ENCODE peak calls at places on chromosomes 16 and 17, in eight cellular contexts. K is ovary, N is esophagus muscularis mucosa, O is HCT116, E is stomach, Q is Peyer's patch, W is body of pancreas, I is adrenal gland. M is an unnamed sample. For H3K4me1, the result is how much of the 10 kb centered on the place peaks cover.

GRCh38 chr16:88737298-88738166 is 31.2 kb downstream of the CTU2 start:
- DNase-seq in K (peak), N (no peak), O (peak), E (peak), Q (peak), W (peak), I (peak), M (peak)

GRCh38 chr17:2070241-2071023 is 15.5 kb downstream of the HIC1 start:
- DNase-seq in K (no peak), N (no peak), O (no peak), E (no peak), Q (no peak), W (peak), I (no peak), M (peak)

GRCh38 chr16:23188911-23189310 is 6.4 kb downstream of the SCNN1G start:
- DNase-seq in K (no peak), N (no peak), O (no peak), E (no peak), Q (no peak), W (no peak), I (no peak), M (no peak)

GRCh38 chr16:4487955-4488481 is 11.8 kb downstream of the HMOX2 start:
- DNase-seq in K (no peak), N (no peak), O (no peak), E (peak), Q (no peak), W (peak), I (peak), M (no peak)

GRCh38 chr17:7627250-7628121 is at the start of gene SAT2:
- DNase-seq in K (peak), N (peak), O (peak), E (peak), Q (peak), W (peak), I (peak), M (peak)

GRCh38 chr17:17886253-17886652 is 49.5 kb upstream of the SREBF1 start:
- DNase-seq in K (no peak), N (no peak), O (no peak), E (no peak), Q (peak), W (no peak), I (no peak), M (peak)

GRCh38 chr16:5769513-5769912 is 671.9 kb upstream of the EEF2KMT start:
- DNase-seq in K (no peak), N (no peak), O (no peak), E (no peak), Q (no peak), W (no peak), I (no peak), M (no peak)

GRCh38 chr16:67892899-67893790 is at the start of gene PSKH1:
- DNase-seq in K (peak), N (peak), O (peak), E (peak), Q (peak), W (peak), I (peak), M (peak)

GRCh38 chr17:73192219-73192893 is 499 bp upstream of the COG1 start:
- DNase-seq in K (peak), N (no peak), O (peak), E (peak), Q (peak), W (peak), I (peak), M (peak)

GRCh38 chr17:31815212-31815611 is 43.8 kb downstream of the COPRS start:
- DNase-seq in K (no peak), N (no peak), O (no peak), E (no peak), Q (no peak), W (no peak), I (no peak), M (no peak)

GRCh38 chr16:21568502-21569189 is 30.7 kb upstream of the METTL9 start:
- DNase-seq in K (no peak), N (no peak), O (no peak), E (peak), Q (peak), W (no peak), I (no peak), M (no peak)

GRCh38 chr16:3906363-3906762 is 25.9 kb upstream of the CREBBP start:
- DNase-seq in K (no peak), N (no peak), O (no peak), E (no peak), Q (no peak), W (no peak), I (no peak), M (no peak)

GRCh38 chr17:43713494-43714162 is 45.0 kb downstream of the SOST start:
- DNase-seq in K (no peak), N (no peak), O (no peak), E (no peak), Q (no peak), W (no peak), I (no peak), M (no peak)

GRCh38 chr16:84739349-84740124 is 39.7 kb downstream of the USP10 start:
- DNase-seq in K (no peak), N (no peak), O (no peak), E (no peak), Q (no peak), W (no peak), I (no peak), M (no peak)

GRCh38 chr17:50361561-50362480 is 11.2 kb downstream of the MRPL27 start:
- DNase-seq in K (peak), N (no peak), O (peak), E (peak), Q (peak), W (peak), I (peak), M (no peak)

GRCh38 chr16:10333321-10334032 is 52.4 kb upstream of the ATF7IP2 start:
- DNase-seq in K (no peak), N (no peak), O (no peak), E (no peak), Q (peak), W (peak), I (no peak), M (no peak)

GRCh38 chr17:66777689-66778225 is 57.2 kb upstream of the CACNG5 start:
- DNase-seq in K (no peak), N (no peak), O (no peak), E (no peak), Q (no peak), W (no peak), I (no peak), M (no peak)

GRCh38 chr17:79834575-79835469 is 4.4 kb downstream of the CBX4 start:
- DNase-seq in K (no peak), N (no peak), O (no peak), E (no peak), Q (no peak), W (no peak), I (no peak), M (no peak)

GRCh38 chr16:71297252-71297651 is 8.1 kb upstream of the CMTR2 start:
- DNase-seq in K (no peak), N (no peak), O (no peak), E (no peak), Q (no peak), W (peak), I (no peak), M (no peak)

GRCh38 chr16:83402969-83403368 is 404.8 kb upstream of the HSBP1 start:
- DNase-seq in K (no peak), N (no peak), O (no peak), E (no peak), Q (no peak), W (no peak), I (no peak), M (no peak)

GRCh38 chr16:23826528-23827244 is 9.1 kb upstream of the PRKCB start:
- DNase-seq in K (no peak), N (no peak), O (no peak), E (no peak), Q (no peak), W (no peak), I (peak), M (no peak)

GRCh38 chr16:59116744-59117143 is 382.6 kb upstream of the GOT2 start:
- DNase-seq in K (no peak), N (no peak), O (no peak), E (no peak), Q (no peak), W (no peak), I (no peak), M (no peak)

GRCh38 chr16:3183445-3184139 is 4.4 kb upstream of the OR1F1 start:
- DNase-seq in K (no peak), N (no peak), O (no peak), E (no peak), Q (no peak), W (no peak), I (no peak), M (no peak)

GRCh38 chr16:85988723-85989313 is 89.9 kb downstream of the IRF8 start:
- DNase-seq in K (no peak), N (no peak), O (no peak), E (no peak), Q (peak), W (no peak), I (no peak), M (no peak)

GRCh38 chr16:3793161-3793576 is 75.8 kb upstream of the TRAP1 start:
- DNase-seq in K (peak), N (no peak), O (no peak), E (no peak), Q (peak), W (no peak), I (no peak), M (no peak)

GRCh38 chr17:18280766-18281165 is 20.3 kb downstream of the MIEF2 start:
- DNase-seq in K (no peak), N (no peak), O (no peak), E (no peak), Q (no peak), W (no peak), I (no peak), M (no peak)

GRCh38 chr17:30981531-30982519 is 11.0 kb downstream of the RNF135 start:
- DNase-seq in K (no peak), N (no peak), O (no peak), E (no peak), Q (no peak), W (no peak), I (no peak), M (no peak)

GRCh38 chr16:54936086-54936978 is 5.7 kb downstream of the IRX5 start:
- DNase-seq in K (no peak), N (peak), O (no peak), E (no peak), Q (no peak), W (no peak), I (no peak), M (no peak)

GRCh38 chr16:50059669-50060068 is 6.1 kb upstream of the HEATR3 start:
- DNase-seq in K (no peak), N (no peak), O (no peak), E (no peak), Q (no peak), W (no peak), I (no peak), M (no peak)

GRCh38 chr16:51321251-51321650 is 170.2 kb upstream of the SALL1 start:
- DNase-seq in K (no peak), N (no peak), O (no peak), E (no peak), Q (no peak), W (no peak), I (no peak), M (no peak)

GRCh38 chr17:16273499-16273898 is 56.5 kb downstream of the PIGL start:
- DNase-seq in K (no peak), N (no peak), O (peak), E (no peak), Q (no peak), W (no peak), I (no peak), M (no peak)

GRCh38 chr16:79283578-79283977 is 317.0 kb downstream of the MAF start:
- DNase-seq in K (no peak), N (no peak), O (no peak), E (no peak), Q (peak), W (no peak), I (no peak), M (no peak)

GRCh38 chr17:31074772-31075538 is 19.8 kb upstream of the NF1 start:
- DNase-seq in K (no peak), N (no peak), O (no peak), E (no peak), Q (no peak), W (no peak), I (no peak), M (no peak)

GRCh38 chr16:67284699-67285646 is 5.6 kb downstream of the PLEKHG4 start:
- DNase-seq in K (no peak), N (no peak), O (no peak), E (peak), Q (peak), W (peak), I (peak), M (no peak)

GRCh38 chr17:50181601-50182345 is 16.0 kb downstream of the SGCA start:
- DNase-seq in K (no peak), N (no peak), O (no peak), E (no peak), Q (no peak), W (no peak), I (no peak), M (no peak)

GRCh38 chr16:49652441-49653175 is 203.3 kb downstream of the ZNF423 start:
- DNase-seq in K (peak), N (no peak), O (no peak), E (no peak), Q (no peak), W (no peak), I (peak), M (peak)

GRCh38 chr16:57016301-57016700 is 26.9 kb downstream of the NLRC5 start:
- DNase-seq in K (no peak), N (no peak), O (no peak), E (no peak), Q (peak), W (no peak), I (no peak), M (no peak)

GRCh38 chr16:57016831-57017230 is 27.5 kb downstream of the NLRC5 start:
- DNase-seq in K (no peak), N (no peak), O (no peak), E (no peak), Q (peak), W (no peak), I (no peak), M (no peak)

GRCh38 chr16:57013268-57013667 is 23.9 kb downstream of the NLRC5 start:
- DNase-seq in K (no peak), N (no peak), O (no peak), E (no peak), Q (no peak), W (no peak), I (no peak), M (no peak)

GRCh38 chr16:57012353-57012752 is 23.0 kb downstream of the NLRC5 start:
- DNase-seq in K (no peak), N (no peak), O (no peak), E (no peak), Q (no peak), W (no peak), I (no peak), M (no peak)

GRCh38 chr16:57013902-57014301 is 24.5 kb downstream of the NLRC5 start:
- DNase-seq in K (no peak), N (no peak), O (no peak), E (no peak), Q (peak), W (no peak), I (no peak), M (no peak)
- H3K4me1 ChIP-seq in K (under half), N (under half), O (under half), E (under half), Q (under half), W (under half), I (under half), M (under half)

DNA sequence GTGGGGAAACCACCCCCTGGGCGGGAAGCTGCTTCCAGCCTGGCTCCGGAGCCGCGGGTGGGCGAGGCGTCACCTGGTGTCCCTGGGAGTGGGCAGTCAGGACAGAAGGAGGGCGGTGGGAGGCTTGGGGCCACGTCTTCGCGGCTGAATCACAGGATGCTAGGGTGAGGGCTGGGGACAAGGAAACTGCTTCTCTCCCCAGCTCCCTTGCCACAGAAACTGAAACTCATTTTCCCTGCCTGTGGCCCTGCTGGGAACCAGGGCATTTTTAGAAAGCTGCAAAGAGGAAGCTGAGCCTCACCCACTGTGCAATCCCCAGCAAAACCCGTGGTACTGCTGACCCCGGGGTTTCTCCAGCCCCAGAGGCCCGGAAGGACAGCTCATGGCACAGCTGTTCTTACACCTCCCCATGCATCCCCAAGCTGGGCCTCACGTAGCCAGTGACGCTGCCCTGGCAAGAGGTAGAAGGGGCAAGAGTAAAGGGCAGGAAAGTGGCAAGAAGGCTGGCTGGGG is 8.2 kb downstream of the RHBDF2 start:
- DNase-seq in K (peak), N (no peak), O (no peak), E (peak), Q (peak), W (no peak), I (peak), M (no peak)
- TF ChIP-seq POLR2A in K (no peak), N (no peak), O (no peak), E (no peak), Q (no peak), W (no peak), I (peak), M (no peak)

GRCh38 chr16:90020260-90020837 is 1.1 kb upstream of the DBNDD1 start:
- DNase-seq in K (no peak), N (no peak), O (no peak), E (no peak), Q (no peak), W (no peak), I (no peak), M (no peak)
- H3K27ac ChIP-seq in K (no peak), N (no peak), O (peak), E (peak), Q (no peak), W (peak), I (no peak), M (no peak)

GRCh38 chr17:68379692-68380677 is 77.3 kb downstream of the WIPI1 start:
- DNase-seq in K (no peak), N (no peak), O (no peak), E (no peak), Q (no peak), W (no peak), I (no peak), M (no peak)
- H3K4me1 ChIP-seq in K (under half), N (under half), O (half or more), E (under half), Q (under half), W (under half), I (under half), M (under half)

GRCh38 chr17:21466550-21466949 is 90.4 kb downstream of the KCNJ12 start:
- DNase-seq in K (no peak), N (no peak), O (no peak), E (no peak), Q (no peak), W (no peak), I (no peak), M (no peak)
- TF ChIP-seq POLR2A in K (no peak), N (no peak), O (no peak), E (no peak), Q (no peak), W (no peak), I (no peak), M (no peak)

GRCh38 chr17:65277576-65277975 is 140.4 kb downstream of the RGS9 start:
- DNase-seq in K (no peak), N (no peak), O (no peak), E (no peak), Q (no peak), W (no peak), I (no peak), M (no peak)
- H3K27ac ChIP-seq in K (no peak), N (peak), O (no peak), E (peak), Q (no peak), W (no peak), I (no peak), M (no peak)

GRCh38 chr17:82298538-82299421 is 18.6 kb downstream of the CD7 start:
- DNase-seq in K (no peak), N (no peak), O (no peak), E (no peak), Q (peak), W (no peak), I (no peak), M (no peak)
- H3K4me1 ChIP-seq in K (under half), N (half or more), O (under half), E (half or more), Q (under half), W (half or more), I (under half), M (under half)

DNA sequence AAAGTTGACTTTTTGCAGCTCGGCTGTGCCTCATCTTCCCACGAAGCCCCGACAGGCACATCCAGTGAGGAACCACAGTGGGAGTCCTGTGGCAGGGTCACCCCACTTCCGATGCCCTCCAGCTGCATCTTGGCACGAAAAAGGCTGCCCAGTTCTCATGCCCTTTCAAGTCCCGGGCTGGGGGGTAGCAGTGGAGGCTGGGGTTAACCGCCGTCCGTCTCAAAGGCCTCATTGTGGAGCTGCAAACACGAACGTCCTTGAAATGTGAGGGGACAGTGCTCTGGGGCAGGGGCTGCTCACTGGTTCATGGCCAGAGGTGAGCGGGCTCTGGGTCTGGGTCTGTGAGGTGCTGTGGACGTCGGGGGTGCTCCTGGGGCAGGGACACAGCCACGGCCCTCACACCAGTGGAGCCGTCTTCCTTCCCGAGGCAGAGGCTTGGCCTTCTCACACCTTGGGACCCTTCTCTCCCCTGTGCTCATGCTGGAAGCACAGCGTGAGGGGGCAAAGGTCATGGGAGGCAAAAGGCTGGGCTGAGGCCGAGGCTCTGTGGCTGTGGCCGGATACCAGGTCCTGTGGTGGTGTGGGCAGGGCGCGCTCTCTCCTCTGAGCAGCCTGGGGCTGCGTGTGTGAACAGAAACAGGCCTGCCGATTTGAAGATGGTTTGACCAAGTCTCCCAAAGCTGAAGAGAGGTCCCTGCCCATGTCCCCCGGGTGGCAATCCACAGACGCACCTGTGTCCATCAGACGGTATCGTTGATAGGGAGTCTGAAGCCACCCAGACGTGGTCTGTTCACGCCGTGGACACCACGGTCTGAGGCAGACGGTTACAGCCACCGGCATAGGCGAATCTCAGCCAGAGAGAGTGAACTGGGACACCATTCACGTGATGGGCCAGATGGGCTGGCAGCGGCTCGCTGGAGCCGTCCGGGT is 3.1 kb upstream of the MC1R start:
- DNase-seq in K (no peak), N (no peak), O (no peak), E (no peak), Q (no peak), W (no peak), I (no peak), M (no peak)
- TF ChIP-seq POLR2A in K (no peak), N (no peak), O (no peak), E (no peak), Q (no peak), W (no peak), I (no peak), M (no peak)

M was measured in uterus.